ENCODE peak calls at places on chromosomes 12 and 14, in four cellular contexts. N is NCI-H1105 treated with DMSO at 0.1 percent for 48 hours, P is hepatic stellate cell, H is T follicular helper cell. C is an unnamed sample.

GRCh38 chr12:71661977-71662522 is 1.6 kb downstream of the ZFC3H1 start:
- DNase-seq in N (no peak), P (peak; percentile 38), H (no peak), C (no peak)

GRCh38 chr12:12357697-12358476 is 1.0 kb downstream of the BORCS5 start:
- DNase-seq in N (peak; percentile 63), P (no peak), H (no peak), C (no peak)

GRCh38 chr12:24198936-24199644 is 249.6 kb upstream of the SOX5 start:
- DNase-seq in N (no peak), P (no peak), H (no peak), C (no peak)

GRCh38 chr12:88842314-88842713 is 262.0 kb upstream of the KITLG start:
- DNase-seq in N (no peak), P (no peak), H (no peak), C (no peak)

GRCh38 chr12:55051197-55051920 is 31.6 kb downstream of the NEUROD4 start:
- DNase-seq in N (no peak), P (no peak), H (no peak), C (no peak)

GRCh38 chr12:34406228-34406995 is 384.1 kb downstream of the ALG10 start:
- DNase-seq in N (no peak), P (no peak), H (no peak), C (no peak)

GRCh38 chr12:49864817-49865090 is 21.8 kb upstream of the BCDIN3D start:
- DNase-seq in N (no peak), P (no peak), H (no peak), C (no peak)

GRCh38 chr12:3225154-3225795 is 148.1 kb downstream of the TSPAN9 start:
- DNase-seq in N (no peak), P (peak; percentile 75), H (no peak), C (no peak)

GRCh38 chr12:54371328-54372112 is 7.2 kb upstream of the GPR84 start:
- DNase-seq in N (peak; percentile 79), P (no peak), H (no peak), C (no peak)

GRCh38 chr12:42234970-42235369 is 3.1 kb downstream of the YAF2 start:
- DNase-seq in N (no peak), P (no peak), H (no peak), C (no peak)

GRCh38 chr12:114746297-114747074 is 62.5 kb upstream of the TBX3 start:
- DNase-seq in N (no peak), P (no peak), H (no peak), C (no peak)

GRCh38 chr12:49019435-49020317 is 1.1 kb upstream of the PRKAG1 start:
- DNase-seq in N (peak; percentile 1), P (no peak), H (no peak), C (no peak)

GRCh38 chr14:75262641-75263040 is 16.0 kb upstream of the FOS start:
- DNase-seq in N (no peak), P (no peak), H (no peak), C (no peak)

GRCh38 chr12:12088147-12088546 is 17.4 kb downstream of the BCL2L14 start:
- DNase-seq in N (no peak), P (no peak), H (no peak), C (no peak)

GRCh38 chr12:5733136-5733755 is 211.8 kb downstream of the ANO2 start:
- DNase-seq in N (no peak), P (no peak), H (no peak), C (no peak)

GRCh38 chr14:35047961-35048513 is 2.0 kb downstream of the FAM177A1 start:
- DNase-seq in N (no peak), P (no peak), H (no peak), C (no peak)

GRCh38 chr12:55365086-55365485 is 2.3 kb downstream of the OR6C75 start:
- DNase-seq in N (no peak), P (no peak), H (no peak), C (no peak)

GRCh38 chr14:36952702-36953101 is 219.7 kb downstream of the SLC25A21 start:
- DNase-seq in N (no peak), P (peak; percentile 53), H (no peak), C (no peak)

GRCh38 chr12:126338031-126338441 is 1272.8 kb downstream of the AACS start:
- DNase-seq in N (no peak), P (no peak), H (no peak), C (no peak)

GRCh38 chr12:62210422-62210821 is 49.8 kb upstream of the USP15 start:
- DNase-seq in N (no peak), P (peak; percentile 10), H (peak; percentile 12), C (no peak)

GRCh38 chr12:104490850-104491249 is 34.1 kb downstream of the CHST11 start:
- DNase-seq in N (peak; percentile 83), P (no peak), H (no peak), C (no peak)

GRCh38 chr14:99266181-99267178 is 5.5 kb downstream of the BCL11B start:
- DNase-seq in N (peak; percentile 79), P (peak; percentile 82), H (peak; percentile 88), C (peak; percentile 89)

GRCh38 chr12:23431006-23431405 is 518.5 kb downstream of the SOX5 start:
- DNase-seq in N (peak; percentile 53), P (no peak), H (no peak), C (no peak)